ENCODE peak calls at places on chromosomes 13 and 19, in nine cellular contexts. Y is progenitor cell of endocrine pancreas; X is stimulated activated CD8-positive, alpha-beta memory T cell treated with anti-CD3 and anti-CD28 coated beads, Interleukin-15, amount 100 ng/mL, for 1 hour; Z is activated CD8-positive, alpha-beta memory T cell treated with anti-CD3 and anti-CD28 coated beads for 1 hour; C is stimulated activated CD4-positive, alpha-beta T cell treated with anti-CD3 and anti-CD28 coated beads, Interleukin-4, amount 100 ng/mL, for 48 hours; I is activated CD4-positive, alpha-beta T cell treated with anti-CD3 and anti-CD28 coated beads, Interleukin-2, amount 50 U/mL, for 1 hour; M is NCI-H748 treated with DMSO at 0.1 percent for 48 hours; P is astrocyte of the spinal cord; O is SK-N-SH. U is an unnamed sample.

GRCh38 chr19:31110331-31110730 is 238.9 kb downstream of the TSHZ3 start:
- DNase-seq in M (no peak), Y (peak), I (no peak), P (peak), Z (no peak), O (peak), C (no peak), X (no peak), U (no peak)

GRCh38 chr13:61170791-61171330 is 244.8 kb downstream of the PCDH20 start:
- DNase-seq in O (no peak), X (no peak), Z (no peak), C (no peak), Y (no peak), I (no peak), M (no peak), P (no peak), U (no peak)

GRCh38 chr19:46629546-46630025 is 4.7 kb upstream of the PTGIR start:
- DNase-seq in M (no peak), X (no peak), P (no peak), C (no peak), O (peak), Y (no peak), Z (no peak), I (no peak), U (no peak)

GRCh38 chr13:23504188-23504587 is 66.0 kb upstream of the TNFRSF19 start:
- DNase-seq in C (no peak), Y (no peak), P (no peak), M (no peak), O (peak), Z (no peak), X (no peak), I (no peak), U (no peak)

GRCh38 chr19:12580180-12580694 is 29.0 kb upstream of the ZNF564 start:
- DNase-seq in C (no peak), Z (no peak), M (no peak), Y (no peak), O (no peak), X (no peak), I (no peak), P (peak), U (no peak)

GRCh38 chr13:106468207-106468606 is 67.3 kb downstream of the EFNB2 start:
- DNase-seq in C (no peak), P (no peak), X (no peak), M (no peak), Y (no peak), Z (no peak), O (no peak), I (no peak), U (no peak)

GRCh38 chr13:21625366-21625765 is 21.4 kb upstream of the MICU2 start:
- DNase-seq in O (peak), C (no peak), M (peak), P (peak), X (no peak), I (no peak), Y (no peak), Z (no peak), U (peak)

GRCh38 chr13:25743426-25743825 is 308.4 kb downstream of the SHISA2 start:
- DNase-seq in X (no peak), M (no peak), O (no peak), I (no peak), Z (no peak), C (no peak), Y (no peak), P (no peak), U (no peak)

GRCh38 chr19:8877854-8878705 is 45.9 kb downstream of the MBD3L1 start:
- DNase-seq in Y (no peak), I (no peak), C (no peak), X (no peak), M (no peak), Z (no peak), O (peak), P (no peak), U (no peak)

GRCh38 chr19:15265849-15266248 is 33.6 kb upstream of the EPHX3 start:
- DNase-seq in Y (no peak), X (no peak), C (no peak), I (no peak), Z (no peak), O (peak), P (peak), M (no peak), U (no peak)

GRCh38 chr13:113843063-113843654 is 20.7 kb downstream of the GAS6 start:
- DNase-seq in P (no peak), X (no peak), C (no peak), I (no peak), M (no peak), Y (no peak), O (no peak), Z (no peak), U (no peak)

GRCh38 chr13:110129076-110129475 is 177.9 kb downstream of the COL4A1 start:
- DNase-seq in I (no peak), M (no peak), Y (no peak), X (no peak), C (no peak), P (no peak), O (no peak), Z (no peak), U (no peak)

GRCh38 chr19:13152356-13152853 is 2.2 kb downstream of the IER2 start:
- DNase-seq in P (no peak), C (no peak), I (no peak), Y (no peak), Z (no peak), O (no peak), X (no peak), M (peak), U (no peak)

GRCh38 chr19:5963855-5964254 is 14.1 kb downstream of the RANBP3 start:
- DNase-seq in O (no peak), Z (no peak), C (no peak), Y (no peak), I (no peak), P (no peak), X (no peak), M (no peak), U (no peak)

GRCh38 chr19:47232422-47233211 is 1.6 kb upstream of the BBC3 start:
- DNase-seq in O (no peak), X (no peak), Z (no peak), C (no peak), I (no peak), M (no peak), P (peak), Y (no peak), U (no peak)

GRCh38 chr19:6070179-6071102 is 39.9 kb downstream of the RFX2 start:
- DNase-seq in Z (no peak), X (no peak), O (no peak), Y (no peak), I (no peak), P (no peak), M (no peak), C (no peak), U (no peak)

GRCh38 chr13:61414686-61415664 is 674 bp downstream of the PCDH20 start:
- DNase-seq in X (no peak), O (peak), I (no peak), P (peak), C (no peak), Z (no peak), Y (peak), M (peak), U (no peak)

GRCh38 chr13:25085125-25085742 is 10.7 kb upstream of the PABPC3 start:
- DNase-seq in Z (no peak), X (no peak), M (peak), O (peak), P (peak), C (no peak), I (no peak), Y (no peak), U (peak)

GRCh38 chr19:42328854-42329253 is 3.4 kb downstream of the MEGF8 start:
- DNase-seq in O (no peak), C (no peak), M (no peak), I (no peak), Z (no peak), P (no peak), X (no peak), Y (no peak), U (no peak)

GRCh38 chr13:103833453-103833852 is 767.2 kb upstream of the SLC10A2 start:
- DNase-seq in I (no peak), C (no peak), O (no peak), P (no peak), X (no peak), Y (no peak), M (no peak), Z (no peak), U (no peak)

GRCh38 chr19:47598407-47599349 is 10.3 kb upstream of the BICRA start:
- DNase-seq in I (no peak), Z (no peak), P (peak), C (no peak), M (no peak), Y (no peak), X (no peak), O (no peak), U (no peak)

GRCh38 chr13:26133851-26134250 is 82.0 kb upstream of the SHISA2 start:
- DNase-seq in Z (no peak), P (no peak), I (no peak), O (no peak), C (no peak), Y (no peak), X (no peak), M (no peak), U (no peak)

GRCh38 chr13:70249332-70250064 is 141.2 kb upstream of the KLHL1 start:
- DNase-seq in M (peak), P (peak), Z (no peak), O (no peak), I (no peak), X (no peak), Y (no peak), C (no peak), U (no peak)

GRCh38 chr19:8451885-8452284 is 7.1 kb downstream of the HNRNPM start:
- DNase-seq in P (peak), C (no peak), M (no peak), X (no peak), Z (no peak), Y (no peak), O (no peak), I (no peak), U (no peak)